ENCODE peak calls at places on chromosomes 16 and 17, in nine cellular contexts. One of them, this sample, is unnamed.

GRCh38 chr16:84324439-84325262 is 30.0 kb downstream of the WFDC1 start:
- DNase-seq in GM23338: no peak
- DNase-seq in GM23248: peak; percentile 37
- DNase-seq in germinal center: no peak
- DNase-seq in COR-L47: no peak
- DNase-seq in choroid plexus epithelial cell: no peak
- DNase-seq in HFFc6: no peak
- DNase-seq in T47D: no peak
- DNase-seq in BE2C: no peak
- DNase-seq in this sample: no peak

GRCh38 chr16:20803561-20804214 is 2.6 kb downstream of the ERI2 start:
- DNase-seq in HFFc6: no peak
- DNase-seq in choroid plexus epithelial cell: no peak
- DNase-seq in germinal center: no peak
- DNase-seq in BE2C: no peak
- DNase-seq in T47D: no peak
- DNase-seq in GM23338: no peak
- DNase-seq in GM23248: peak; percentile 22
- DNase-seq in COR-L47: no peak
- DNase-seq in this sample: no peak

GRCh38 chr16:58418601-58419000 is 26.3 kb downstream of the GINS3 start:
- DNase-seq in HFFc6: no peak
- DNase-seq in T47D: no peak
- DNase-seq in COR-L47: no peak
- DNase-seq in GM23338: no peak
- DNase-seq in BE2C: peak; percentile 45
- DNase-seq in choroid plexus epithelial cell: peak; percentile 2
- DNase-seq in germinal center: peak; percentile 20
- DNase-seq in GM23248: peak; percentile 53
- DNase-seq in this sample: no peak

GRCh38 chr16:58047557-58048348 is 22.2 kb downstream of the MMP15 start:
- DNase-seq in GM23248: no peak
- DNase-seq in BE2C: no peak
- DNase-seq in HFFc6: no peak
- DNase-seq in T47D: no peak
- DNase-seq in COR-L47: no peak
- DNase-seq in GM23338: peak; percentile 43
- DNase-seq in germinal center: no peak
- DNase-seq in choroid plexus epithelial cell: no peak
- DNase-seq in this sample: no peak

GRCh38 chr16:27538508-27538907 is 11.2 kb downstream of the GTF3C1 start:
- DNase-seq in choroid plexus epithelial cell: peak; percentile 16
- DNase-seq in GM23338: no peak
- DNase-seq in HFFc6: no peak
- DNase-seq in T47D: no peak
- DNase-seq in BE2C: no peak
- DNase-seq in COR-L47: no peak
- DNase-seq in GM23248: no peak
- DNase-seq in germinal center: no peak
- DNase-seq in this sample: no peak

GRCh38 chr17:80773243-80773991 is 218.2 kb upstream of the CHMP6 start:
- DNase-seq in BE2C: peak; percentile 73
- DNase-seq in germinal center: no peak
- DNase-seq in choroid plexus epithelial cell: no peak
- DNase-seq in COR-L47: peak; percentile 29
- DNase-seq in GM23338: peak; percentile 44
- DNase-seq in T47D: no peak
- DNase-seq in GM23248: peak; percentile 54
- DNase-seq in HFFc6: no peak
- DNase-seq in this sample: no peak

GRCh38 chr16:61858996-61859395 is 177.2 kb downstream of the CDH8 start:
- DNase-seq in COR-L47: no peak
- DNase-seq in germinal center: no peak
- DNase-seq in GM23248: peak; percentile 39
- DNase-seq in choroid plexus epithelial cell: peak; percentile 64
- DNase-seq in HFFc6: no peak
- DNase-seq in GM23338: no peak
- DNase-seq in BE2C: no peak
- DNase-seq in T47D: no peak
- DNase-seq in this sample: no peak

GRCh38 chr16:89351645-89352044 is 134.1 kb downstream of the ZNF778 start:
- DNase-seq in T47D: no peak
- DNase-seq in GM23248: no peak
- DNase-seq in HFFc6: no peak
- DNase-seq in germinal center: no peak
- DNase-seq in BE2C: no peak
- DNase-seq in COR-L47: no peak
- DNase-seq in choroid plexus epithelial cell: no peak
- DNase-seq in GM23338: no peak
- DNase-seq in this sample: no peak

GRCh38 chr17:58614854-58615409 is 76.9 kb downstream of the TEX14 start:
- DNase-seq in HFFc6: no peak
- DNase-seq in BE2C: no peak
- DNase-seq in GM23338: no peak
- DNase-seq in choroid plexus epithelial cell: no peak
- DNase-seq in germinal center: no peak
- DNase-seq in COR-L47: no peak
- DNase-seq in GM23248: no peak
- DNase-seq in T47D: no peak
- DNase-seq in this sample: no peak

GRCh38 chr17:78279360-78279990 is 48.0 kb downstream of the TMEM235 start:
- DNase-seq in GM23338: no peak
- DNase-seq in germinal center: no peak
- DNase-seq in BE2C: no peak
- DNase-seq in GM23248: no peak
- DNase-seq in choroid plexus epithelial cell: no peak
- DNase-seq in COR-L47: no peak
- DNase-seq in T47D: no peak
- DNase-seq in HFFc6: no peak
- DNase-seq in this sample: no peak

GRCh38 chr16:55555436-55555835 is 11.0 kb upstream of the CAPNS2 start:
- DNase-seq in COR-L47: no peak
- DNase-seq in HFFc6: peak; percentile 58
- DNase-seq in T47D: no peak
- DNase-seq in germinal center: no peak
- DNase-seq in GM23248: peak; percentile 77
- DNase-seq in choroid plexus epithelial cell: peak; percentile 39
- DNase-seq in BE2C: no peak
- DNase-seq in GM23338: no peak
- DNase-seq in this sample: no peak

GRCh38 chr17:19378416-19379293 is at the start of gene MAPK7:
- DNase-seq in BE2C: no peak
- DNase-seq in choroid plexus epithelial cell: no peak
- DNase-seq in germinal center: no peak
- DNase-seq in GM23338: peak; percentile 42
- DNase-seq in COR-L47: peak; percentile 23
- DNase-seq in GM23248: peak; percentile 48
- DNase-seq in T47D: no peak
- DNase-seq in HFFc6: no peak
- DNase-seq in this sample: no peak

GRCh38 chr16:56679813-56680212 is 2.5 kb upstream of the MT1X start:
- DNase-seq in choroid plexus epithelial cell: no peak
- DNase-seq in BE2C: no peak
- DNase-seq in HFFc6: no peak
- DNase-seq in GM23338: no peak
- DNase-seq in GM23248: peak; percentile 17
- DNase-seq in T47D: no peak
- DNase-seq in COR-L47: no peak
- DNase-seq in germinal center: no peak
- DNase-seq in this sample: no peak

GRCh38 chr17:50785942-50786570 is 18.7 kb upstream of the ANKRD40CL start:
- DNase-seq in BE2C: no peak
- DNase-seq in T47D: peak; percentile 63
- DNase-seq in GM23338: no peak
- DNase-seq in HFFc6: peak; percentile 33
- DNase-seq in COR-L47: no peak
- DNase-seq in germinal center: no peak
- DNase-seq in GM23248: peak; percentile 73
- DNase-seq in choroid plexus epithelial cell: peak; percentile 70
- DNase-seq in this sample: no peak

GRCh38 chr16:5709889-5710288 is 612.3 kb upstream of the EEF2KMT start:
- DNase-seq in COR-L47: no peak
- DNase-seq in GM23248: peak; percentile 8
- DNase-seq in GM23338: peak; percentile 54
- DNase-seq in HFFc6: no peak
- DNase-seq in choroid plexus epithelial cell: no peak
- DNase-seq in T47D: no peak
- DNase-seq in germinal center: no peak
- DNase-seq in BE2C: no peak
- DNase-seq in this sample: no peak

GRCh38 chr16:23365602-23366240 is 63.6 kb downstream of the SCNN1B start:
- DNase-seq in GM23248: no peak
- DNase-seq in choroid plexus epithelial cell: no peak
- DNase-seq in germinal center: no peak
- DNase-seq in COR-L47: no peak
- DNase-seq in T47D: no peak
- DNase-seq in GM23338: peak; percentile 25
- DNase-seq in HFFc6: no peak
- DNase-seq in BE2C: no peak
- DNase-seq in this sample: no peak

GRCh38 chr16:569445-570254 is at the start of gene PIGQ:
- DNase-seq in GM23338: peak; percentile 89
- DNase-seq in BE2C: peak; percentile 72
- DNase-seq in COR-L47: peak; percentile 44
- DNase-seq in choroid plexus epithelial cell: peak; percentile 45
- DNase-seq in GM23248: peak; percentile 82
- DNase-seq in T47D: peak; percentile 87
- DNase-seq in HFFc6: no peak
- DNase-seq in germinal center: peak; percentile 81
- DNase-seq in this sample: peak; percentile 69

GRCh38 chr17:27651411-27652345 is 20.7 kb downstream of the LGALS9 start:
- DNase-seq in COR-L47: no peak
- DNase-seq in HFFc6: peak; percentile 42
- DNase-seq in choroid plexus epithelial cell: peak; percentile 57
- DNase-seq in BE2C: peak; percentile 41
- DNase-seq in germinal center: peak; percentile 25
- DNase-seq in GM23338: peak; percentile 63
- DNase-seq in T47D: no peak
- DNase-seq in GM23248: peak; percentile 48
- DNase-seq in this sample: peak; percentile 66

GRCh38 chr17:10226930-10227695 is 28.7 kb upstream of the GAS7 start:
- DNase-seq in BE2C: peak; percentile 4
- DNase-seq in COR-L47: no peak
- DNase-seq in T47D: peak; percentile 38
- DNase-seq in HFFc6: no peak
- DNase-seq in choroid plexus epithelial cell: peak; percentile 45
- DNase-seq in GM23338: peak; percentile 82
- DNase-seq in GM23248: peak; percentile 48
- DNase-seq in germinal center: peak; percentile 76
- DNase-seq in this sample: peak; percentile 29

GRCh38 chr16:70741779-70742125 is 55.9 kb upstream of the MTSS2 start:
- DNase-seq in choroid plexus epithelial cell: no peak
- DNase-seq in GM23338: no peak
- DNase-seq in BE2C: no peak
- DNase-seq in GM23248: no peak
- DNase-seq in COR-L47: no peak
- DNase-seq in T47D: no peak
- DNase-seq in HFFc6: no peak
- DNase-seq in germinal center: no peak
- DNase-seq in this sample: no peak

GRCh38 chr16:66326995-66327513 is 39.4 kb upstream of the CDH5 start:
- DNase-seq in BE2C: no peak
- DNase-seq in choroid plexus epithelial cell: peak; percentile 10
- DNase-seq in HFFc6: no peak
- DNase-seq in GM23248: no peak
- DNase-seq in GM23338: no peak
- DNase-seq in T47D: no peak
- DNase-seq in germinal center: no peak
- DNase-seq in COR-L47: peak; percentile 85
- DNase-seq in this sample: no peak

GRCh38 chr17:78381601-78382168 is 3.2 kb downstream of the PGS1 start:
- DNase-seq in T47D: no peak
- DNase-seq in COR-L47: no peak
- DNase-seq in germinal center: no peak
- DNase-seq in HFFc6: no peak
- DNase-seq in GM23248: peak; percentile 69
- DNase-seq in GM23338: peak; percentile 55
- DNase-seq in choroid plexus epithelial cell: no peak
- DNase-seq in BE2C: no peak
- DNase-seq in this sample: no peak

GRCh38 chr17:17143501-17143900 is 62.6 kb downstream of the PLD6 start:
- DNase-seq in GM23338: no peak
- DNase-seq in BE2C: no peak
- DNase-seq in T47D: no peak
- DNase-seq in GM23248: no peak
- DNase-seq in HFFc6: no peak
- DNase-seq in choroid plexus epithelial cell: no peak
- DNase-seq in germinal center: no peak
- DNase-seq in COR-L47: no peak
- DNase-seq in this sample: no peak

GRCh38 chr17:17177186-17177585 is 28.9 kb downstream of the PLD6 start:
- DNase-seq in GM23338: no peak
- DNase-seq in HFFc6: no peak
- DNase-seq in germinal center: no peak
- DNase-seq in choroid plexus epithelial cell: no peak
- DNase-seq in COR-L47: no peak
- DNase-seq in T47D: no peak
- DNase-seq in GM23248: no peak
- DNase-seq in BE2C: no peak
- DNase-seq in this sample: no peak

This sample was measured in memory B cell.